ENCODE peak calls at places on chromosomes 13 and 19, in ten cellular contexts. One of them, this sample, is unnamed.

GRCh38 chr19:41175825-41176734 is 16.9 kb upstream of the CYP2S1 start:
- DNase-seq in astrocyte of the spinal cord: peak
- DNase-seq in coronary artery: no peak
- DNase-seq in Caco-2: peak
- DNase-seq in endothelial cell: peak
- DNase-seq in dorsolateral prefrontal cortex: peak
- DNase-seq in mammary epithelial cell: peak
- DNase-seq in heart right ventricle: no peak
- DNase-seq in gastrocnemius medialis: peak
- DNase-seq in PC-3: peak
- DNase-seq in this sample: peak

GRCh38 chr13:101640797-101641400 is 188.4 kb downstream of the ITGBL1 start:
- DNase-seq in astrocyte of the spinal cord: peak
- DNase-seq in coronary artery: no peak
- DNase-seq in Caco-2: no peak
- DNase-seq in endothelial cell: no peak
- DNase-seq in dorsolateral prefrontal cortex: no peak
- DNase-seq in mammary epithelial cell: peak
- DNase-seq in heart right ventricle: no peak
- DNase-seq in gastrocnemius medialis: no peak
- DNase-seq in PC-3: peak
- DNase-seq in this sample: peak

GRCh38 chr13:27353166-27353583 is 71.2 kb upstream of the GTF3A start:
- DNase-seq in astrocyte of the spinal cord: peak
- DNase-seq in coronary artery: no peak
- DNase-seq in Caco-2: no peak
- DNase-seq in endothelial cell: no peak
- DNase-seq in dorsolateral prefrontal cortex: no peak
- DNase-seq in mammary epithelial cell: no peak
- DNase-seq in heart right ventricle: no peak
- DNase-seq in gastrocnemius medialis: no peak
- DNase-seq in PC-3: peak
- DNase-seq in this sample: no peak

GRCh38 chr13:112735791-112736190 is 46.0 kb downstream of the ATP11A start:
- DNase-seq in astrocyte of the spinal cord: no peak
- DNase-seq in coronary artery: no peak
- DNase-seq in Caco-2: no peak
- DNase-seq in endothelial cell: no peak
- DNase-seq in dorsolateral prefrontal cortex: no peak
- DNase-seq in mammary epithelial cell: no peak
- DNase-seq in heart right ventricle: no peak
- DNase-seq in gastrocnemius medialis: no peak
- DNase-seq in PC-3: no peak
- DNase-seq in this sample: no peak

GRCh38 chr13:107553838-107554237 is 661.5 kb downstream of the LIG4 start:
- DNase-seq in astrocyte of the spinal cord: no peak
- DNase-seq in coronary artery: no peak
- DNase-seq in Caco-2: no peak
- DNase-seq in endothelial cell: no peak
- DNase-seq in dorsolateral prefrontal cortex: no peak
- DNase-seq in mammary epithelial cell: no peak
- DNase-seq in heart right ventricle: no peak
- DNase-seq in gastrocnemius medialis: no peak
- DNase-seq in PC-3: peak
- DNase-seq in this sample: no peak

GRCh38 chr13:34128661-34129060 is 310.7 kb downstream of the RFC3 start:
- DNase-seq in astrocyte of the spinal cord: no peak
- DNase-seq in coronary artery: no peak
- DNase-seq in Caco-2: no peak
- DNase-seq in endothelial cell: no peak
- DNase-seq in dorsolateral prefrontal cortex: no peak
- DNase-seq in mammary epithelial cell: no peak
- DNase-seq in heart right ventricle: no peak
- DNase-seq in gastrocnemius medialis: no peak
- DNase-seq in PC-3: peak
- DNase-seq in this sample: peak

GRCh38 chr19:6376512-6377193 is 920 bp upstream of the PSPN start:
- DNase-seq in astrocyte of the spinal cord: no peak
- DNase-seq in coronary artery: no peak
- DNase-seq in Caco-2: no peak
- DNase-seq in endothelial cell: no peak
- DNase-seq in dorsolateral prefrontal cortex: no peak
- DNase-seq in mammary epithelial cell: no peak
- DNase-seq in heart right ventricle: no peak
- DNase-seq in gastrocnemius medialis: no peak
- DNase-seq in PC-3: no peak
- DNase-seq in this sample: no peak

GRCh38 chr13:114044486-114044885 is 70.6 kb upstream of the C13orf46 start:
- DNase-seq in astrocyte of the spinal cord: peak
- DNase-seq in coronary artery: no peak
- DNase-seq in Caco-2: no peak
- DNase-seq in endothelial cell: no peak
- DNase-seq in dorsolateral prefrontal cortex: no peak
- DNase-seq in mammary epithelial cell: no peak
- DNase-seq in heart right ventricle: no peak
- DNase-seq in gastrocnemius medialis: peak
- DNase-seq in PC-3: no peak
- DNase-seq in this sample: no peak

GRCh38 chr19:15629003-15629880 is 11.5 kb upstream of the CYP4F3 start:
- DNase-seq in astrocyte of the spinal cord: peak
- DNase-seq in coronary artery: peak
- DNase-seq in Caco-2: peak
- DNase-seq in endothelial cell: no peak
- DNase-seq in dorsolateral prefrontal cortex: peak
- DNase-seq in mammary epithelial cell: peak
- DNase-seq in heart right ventricle: peak
- DNase-seq in gastrocnemius medialis: peak
- DNase-seq in PC-3: peak
- DNase-seq in this sample: peak

GRCh38 chr19:12773571-12773970 is 1.8 kb downstream of the HOOK2 start:
- DNase-seq in astrocyte of the spinal cord: no peak
- DNase-seq in coronary artery: no peak
- DNase-seq in Caco-2: no peak
- DNase-seq in endothelial cell: no peak
- DNase-seq in dorsolateral prefrontal cortex: no peak
- DNase-seq in mammary epithelial cell: peak
- DNase-seq in heart right ventricle: peak
- DNase-seq in gastrocnemius medialis: peak
- DNase-seq in PC-3: peak
- DNase-seq in this sample: no peak

GRCh38 chr13:110964229-110965037 is 49.6 kb upstream of the ANKRD10 start:
- DNase-seq in astrocyte of the spinal cord: no peak
- DNase-seq in coronary artery: no peak
- DNase-seq in Caco-2: peak
- DNase-seq in endothelial cell: no peak
- DNase-seq in dorsolateral prefrontal cortex: no peak
- DNase-seq in mammary epithelial cell: no peak
- DNase-seq in heart right ventricle: no peak
- DNase-seq in gastrocnemius medialis: no peak
- DNase-seq in PC-3: no peak
- DNase-seq in this sample: no peak

GRCh38 chr19:50500753-50501151 is 10.2 kb downstream of the JOSD2 start:
- DNase-seq in astrocyte of the spinal cord: no peak
- DNase-seq in coronary artery: no peak
- DNase-seq in Caco-2: no peak
- DNase-seq in endothelial cell: no peak
- DNase-seq in dorsolateral prefrontal cortex: no peak
- DNase-seq in mammary epithelial cell: no peak
- DNase-seq in heart right ventricle: peak
- DNase-seq in gastrocnemius medialis: peak
- DNase-seq in PC-3: no peak
- DNase-seq in this sample: no peak

GRCh38 chr19:50498219-50499056 is 12.6 kb downstream of the JOSD2 start:
- DNase-seq in astrocyte of the spinal cord: no peak
- DNase-seq in coronary artery: no peak
- DNase-seq in Caco-2: no peak
- DNase-seq in endothelial cell: no peak
- DNase-seq in dorsolateral prefrontal cortex: no peak
- DNase-seq in mammary epithelial cell: no peak
- DNase-seq in heart right ventricle: no peak
- DNase-seq in gastrocnemius medialis: no peak
- DNase-seq in PC-3: no peak
- DNase-seq in this sample: no peak

GRCh38 chr19:50501568-50502475 is 9.2 kb downstream of the JOSD2 start:
- DNase-seq in astrocyte of the spinal cord: no peak
- DNase-seq in coronary artery: no peak
- DNase-seq in Caco-2: no peak
- DNase-seq in endothelial cell: no peak
- DNase-seq in dorsolateral prefrontal cortex: no peak
- DNase-seq in mammary epithelial cell: no peak
- DNase-seq in heart right ventricle: peak
- DNase-seq in gastrocnemius medialis: peak
- DNase-seq in PC-3: no peak
- DNase-seq in this sample: no peak

GRCh38 chr19:50501186-50501567 is 9.8 kb downstream of the JOSD2 start:
- DNase-seq in astrocyte of the spinal cord: no peak
- DNase-seq in coronary artery: no peak
- DNase-seq in Caco-2: peak
- DNase-seq in endothelial cell: no peak
- DNase-seq in dorsolateral prefrontal cortex: no peak
- DNase-seq in mammary epithelial cell: no peak
- DNase-seq in heart right ventricle: no peak
- DNase-seq in gastrocnemius medialis: peak
- DNase-seq in PC-3: no peak
- DNase-seq in this sample: no peak

GRCh38 chr19:50500060-50500752 is 10.8 kb downstream of the JOSD2 start:
- DNase-seq in astrocyte of the spinal cord: no peak
- DNase-seq in coronary artery: no peak
- DNase-seq in Caco-2: peak
- DNase-seq in endothelial cell: no peak
- DNase-seq in dorsolateral prefrontal cortex: peak
- DNase-seq in mammary epithelial cell: no peak
- DNase-seq in heart right ventricle: peak
- DNase-seq in gastrocnemius medialis: peak
- DNase-seq in PC-3: no peak
- DNase-seq in this sample: no peak
- TF ChIP-seq CTCF in astrocyte of the spinal cord: peak
- TF ChIP-seq CTCF in coronary artery: no peak
- TF ChIP-seq CTCF in Caco-2: peak
- TF ChIP-seq CTCF in endothelial cell: no peak
- TF ChIP-seq CTCF in dorsolateral prefrontal cortex: peak
- TF ChIP-seq CTCF in mammary epithelial cell: no peak
- TF ChIP-seq CTCF in heart right ventricle: no peak
- TF ChIP-seq CTCF in gastrocnemius medialis: peak
- TF ChIP-seq CTCF in PC-3: peak
- TF ChIP-seq CTCF in this sample: peak

DNA sequence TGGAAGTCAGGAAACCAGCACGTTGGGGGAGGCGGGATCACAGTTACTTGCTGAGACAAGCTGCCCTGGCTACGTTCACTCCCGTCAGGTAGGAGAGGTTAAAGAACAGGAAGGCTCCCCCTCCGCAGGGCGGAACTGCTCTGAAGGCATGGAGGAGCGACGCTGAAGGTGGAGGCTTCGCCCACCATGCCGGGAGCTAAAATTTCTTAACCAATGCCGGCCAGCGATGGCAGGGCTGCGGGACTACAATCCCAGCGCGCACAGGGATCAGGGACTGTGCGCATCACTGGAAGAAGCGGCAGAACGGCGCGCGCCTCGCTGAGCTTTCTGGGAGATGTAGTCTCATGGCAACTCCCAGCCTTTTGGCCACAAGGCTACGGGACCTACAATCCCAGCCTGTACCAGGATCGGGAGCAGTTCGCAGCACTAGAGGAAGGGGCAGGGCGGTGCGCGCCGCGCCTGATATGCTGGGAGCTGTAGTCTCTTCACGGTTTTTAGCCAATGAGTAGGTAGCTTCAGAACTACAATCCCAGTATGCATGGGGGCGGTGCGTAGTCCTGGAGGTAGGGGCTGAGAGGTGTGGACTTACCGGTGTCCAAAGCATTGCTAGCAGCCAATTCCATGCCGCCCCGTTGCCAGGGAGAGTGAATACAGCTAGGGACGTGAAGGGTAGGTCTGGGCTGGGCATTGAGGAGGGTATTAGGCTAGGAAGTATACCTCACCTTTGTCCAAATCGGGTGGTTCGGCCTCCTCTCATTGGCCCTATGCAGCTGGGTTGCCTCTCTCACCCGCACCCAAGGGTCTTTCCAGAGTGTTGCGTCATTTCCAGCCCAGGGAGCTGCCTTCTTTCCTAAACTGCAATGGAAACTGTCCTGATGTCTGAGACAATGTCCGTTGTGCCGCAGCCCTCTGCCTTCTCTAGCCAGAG is 12.8 kb upstream of the ZNF682 start:
- DNase-seq in astrocyte of the spinal cord: peak
- DNase-seq in coronary artery: peak
- DNase-seq in Caco-2: peak
- DNase-seq in endothelial cell: peak
- DNase-seq in dorsolateral prefrontal cortex: peak
- DNase-seq in mammary epithelial cell: peak
- DNase-seq in heart right ventricle: peak
- DNase-seq in gastrocnemius medialis: peak
- DNase-seq in PC-3: peak
- DNase-seq in this sample: peak
- TF ChIP-seq CTCF in astrocyte of the spinal cord: no peak
- TF ChIP-seq CTCF in coronary artery: no peak
- TF ChIP-seq CTCF in Caco-2: no peak
- TF ChIP-seq CTCF in endothelial cell: no peak
- TF ChIP-seq CTCF in dorsolateral prefrontal cortex: peak
- TF ChIP-seq CTCF in mammary epithelial cell: no peak
- TF ChIP-seq CTCF in heart right ventricle: peak
- TF ChIP-seq CTCF in gastrocnemius medialis: no peak
- TF ChIP-seq CTCF in PC-3: no peak
- TF ChIP-seq CTCF in this sample: no peak

GRCh38 chr13:71977028-71977427 is 110.0 kb upstream of the DACH1 start:
- DNase-seq in astrocyte of the spinal cord: no peak
- DNase-seq in coronary artery: no peak
- DNase-seq in Caco-2: no peak
- DNase-seq in endothelial cell: no peak
- DNase-seq in dorsolateral prefrontal cortex: no peak
- DNase-seq in mammary epithelial cell: no peak
- DNase-seq in heart right ventricle: no peak
- DNase-seq in gastrocnemius medialis: no peak
- DNase-seq in PC-3: no peak
- DNase-seq in this sample: no peak

DNA sequence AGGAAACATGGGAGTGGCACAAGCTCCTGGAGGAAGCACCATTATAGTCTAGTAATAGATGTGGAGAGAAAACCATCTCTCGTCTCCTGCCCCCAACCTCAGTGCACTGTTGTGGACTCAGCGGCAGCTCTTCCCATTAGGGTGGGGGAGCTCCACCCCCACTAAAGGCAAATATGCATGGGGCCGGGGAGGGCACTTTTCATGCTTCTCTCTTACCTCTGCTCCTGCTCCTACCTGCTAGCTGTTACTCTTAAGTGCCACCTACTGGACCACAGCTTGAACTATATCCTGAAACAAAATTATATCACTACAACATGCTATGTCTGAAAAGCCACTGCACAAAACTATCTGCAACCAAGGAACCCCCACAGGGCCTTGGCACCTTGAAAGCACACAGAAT is 112.6 kb upstream of the DACH1 start:
- DNase-seq in astrocyte of the spinal cord: peak
- DNase-seq in coronary artery: no peak
- DNase-seq in Caco-2: peak
- DNase-seq in endothelial cell: no peak
- DNase-seq in dorsolateral prefrontal cortex: no peak
- DNase-seq in mammary epithelial cell: peak
- DNase-seq in heart right ventricle: no peak
- DNase-seq in gastrocnemius medialis: no peak
- DNase-seq in PC-3: peak
- DNase-seq in this sample: no peak
- TF ChIP-seq CTCF in astrocyte of the spinal cord: peak
- TF ChIP-seq CTCF in coronary artery: no peak
- TF ChIP-seq CTCF in Caco-2: peak
- TF ChIP-seq CTCF in endothelial cell: no peak
- TF ChIP-seq CTCF in dorsolateral prefrontal cortex: no peak
- TF ChIP-seq CTCF in mammary epithelial cell: peak
- TF ChIP-seq CTCF in heart right ventricle: peak
- TF ChIP-seq CTCF in gastrocnemius medialis: no peak
- TF ChIP-seq CTCF in PC-3: peak
- TF ChIP-seq CTCF in this sample: no peak

GRCh38 chr19:572891-573825 is 762 bp downstream of the BSG start:
- DNase-seq in astrocyte of the spinal cord: peak
- DNase-seq in coronary artery: no peak
- DNase-seq in Caco-2: peak
- DNase-seq in endothelial cell: peak
- DNase-seq in dorsolateral prefrontal cortex: no peak
- DNase-seq in mammary epithelial cell: peak
- DNase-seq in heart right ventricle: peak
- DNase-seq in gastrocnemius medialis: peak
- DNase-seq in PC-3: peak
- DNase-seq in this sample: peak
- TF ChIP-seq CTCF in astrocyte of the spinal cord: no peak
- TF ChIP-seq CTCF in coronary artery: no peak
- TF ChIP-seq CTCF in Caco-2: no peak
- TF ChIP-seq CTCF in endothelial cell: no peak
- TF ChIP-seq CTCF in dorsolateral prefrontal cortex: no peak
- TF ChIP-seq CTCF in mammary epithelial cell: no peak
- TF ChIP-seq CTCF in heart right ventricle: no peak
- TF ChIP-seq CTCF in gastrocnemius medialis: no peak
- TF ChIP-seq CTCF in PC-3: no peak
- TF ChIP-seq CTCF in this sample: no peak